ENCODE peak calls at places on chromosomes 16 and 17, in nine cellular contexts. One of them, this sample, is unnamed.

GRCh38 chr17:79263191-79263590 is 188.6 kb downstream of the ENGASE start:
- DNase-seq in globus pallidus: no peak
- DNase-seq in caudate nucleus: no peak
- DNase-seq in AG04450: no peak
- DNase-seq in hepatocyte: no peak
- DNase-seq in osteocyte: no peak
- DNase-seq in GM04503: no peak
- DNase-seq in stimulated activated CD8-positive, alpha-beta memory T cell treated with anti-CD3 and anti-CD28 coated beads, Interleukin-2, amount 100 ng/mL, for 1 hour: no peak
- DNase-seq in MM.1S: no peak
- DNase-seq in this sample: no peak

GRCh38 chr17:28961391-28961790 is 10.1 kb upstream of the PHF12 start:
- DNase-seq in hepatocyte: no peak
- DNase-seq in osteocyte: no peak
- DNase-seq in MM.1S: no peak
- DNase-seq in caudate nucleus: no peak
- DNase-seq in stimulated activated CD8-positive, alpha-beta memory T cell treated with anti-CD3 and anti-CD28 coated beads, Interleukin-2, amount 100 ng/mL, for 1 hour: no peak
- DNase-seq in AG04450: no peak
- DNase-seq in GM04503: no peak
- DNase-seq in globus pallidus: no peak
- DNase-seq in this sample: no peak

GRCh38 chr16:31568577-31569359 is 41.1 kb downstream of the AHSP start:
- DNase-seq in stimulated activated CD8-positive, alpha-beta memory T cell treated with anti-CD3 and anti-CD28 coated beads, Interleukin-2, amount 100 ng/mL, for 1 hour: no peak
- DNase-seq in hepatocyte: no peak
- DNase-seq in caudate nucleus: no peak
- DNase-seq in osteocyte: no peak
- DNase-seq in MM.1S: no peak
- DNase-seq in globus pallidus: no peak
- DNase-seq in AG04450: no peak
- DNase-seq in GM04503: no peak
- DNase-seq in this sample: no peak

GRCh38 chr16:81201267-81201666 is 37.2 kb upstream of the BCO1 start:
- DNase-seq in caudate nucleus: peak; percentile 10
- DNase-seq in stimulated activated CD8-positive, alpha-beta memory T cell treated with anti-CD3 and anti-CD28 coated beads, Interleukin-2, amount 100 ng/mL, for 1 hour: no peak
- DNase-seq in osteocyte: no peak
- DNase-seq in MM.1S: no peak
- DNase-seq in globus pallidus: peak; percentile 54
- DNase-seq in GM04503: no peak
- DNase-seq in AG04450: no peak
- DNase-seq in hepatocyte: no peak
- DNase-seq in this sample: no peak

GRCh38 chr16:88784074-88784855 is 755 bp downstream of the PIEZO1 start:
- DNase-seq in AG04450: no peak
- DNase-seq in MM.1S: peak; percentile 35
- DNase-seq in caudate nucleus: no peak
- DNase-seq in hepatocyte: peak; percentile 89
- DNase-seq in osteocyte: no peak
- DNase-seq in GM04503: no peak
- DNase-seq in globus pallidus: no peak
- DNase-seq in stimulated activated CD8-positive, alpha-beta memory T cell treated with anti-CD3 and anti-CD28 coated beads, Interleukin-2, amount 100 ng/mL, for 1 hour: no peak
- DNase-seq in this sample: no peak

GRCh38 chr17:75194879-75195278 is 10.6 kb upstream of the NUP85 start:
- DNase-seq in osteocyte: no peak
- DNase-seq in globus pallidus: no peak
- DNase-seq in MM.1S: no peak
- DNase-seq in AG04450: no peak
- DNase-seq in hepatocyte: no peak
- DNase-seq in stimulated activated CD8-positive, alpha-beta memory T cell treated with anti-CD3 and anti-CD28 coated beads, Interleukin-2, amount 100 ng/mL, for 1 hour: no peak
- DNase-seq in caudate nucleus: no peak
- DNase-seq in GM04503: no peak
- DNase-seq in this sample: no peak

GRCh38 chr17:2940352-2940751 is 123.1 kb downstream of the OR1D5 start:
- DNase-seq in GM04503: no peak
- DNase-seq in caudate nucleus: peak; percentile 52
- DNase-seq in hepatocyte: no peak
- DNase-seq in globus pallidus: peak; percentile 64
- DNase-seq in MM.1S: no peak
- DNase-seq in stimulated activated CD8-positive, alpha-beta memory T cell treated with anti-CD3 and anti-CD28 coated beads, Interleukin-2, amount 100 ng/mL, for 1 hour: no peak
- DNase-seq in AG04450: no peak
- DNase-seq in osteocyte: no peak
- DNase-seq in this sample: no peak

GRCh38 chr16:59385953-59386352 is 651.8 kb upstream of the GOT2 start:
- DNase-seq in GM04503: peak; percentile 74
- DNase-seq in stimulated activated CD8-positive, alpha-beta memory T cell treated with anti-CD3 and anti-CD28 coated beads, Interleukin-2, amount 100 ng/mL, for 1 hour: no peak
- DNase-seq in caudate nucleus: no peak
- DNase-seq in hepatocyte: no peak
- DNase-seq in AG04450: no peak
- DNase-seq in osteocyte: no peak
- DNase-seq in globus pallidus: no peak
- DNase-seq in MM.1S: no peak
- DNase-seq in this sample: peak; percentile 80

GRCh38 chr17:10135539-10136257 is 62.7 kb downstream of the GAS7 start:
- DNase-seq in globus pallidus: no peak
- DNase-seq in MM.1S: no peak
- DNase-seq in osteocyte: no peak
- DNase-seq in caudate nucleus: no peak
- DNase-seq in AG04450: no peak
- DNase-seq in hepatocyte: no peak
- DNase-seq in GM04503: peak; percentile 35
- DNase-seq in stimulated activated CD8-positive, alpha-beta memory T cell treated with anti-CD3 and anti-CD28 coated beads, Interleukin-2, amount 100 ng/mL, for 1 hour: no peak
- DNase-seq in this sample: peak; percentile 64

This sample was measured in GM04504.